ENCODE peak calls at places on chromosomes 3 and 15, in seven cellular contexts. W is HS-5; K is A673; I is activated CD8-positive, alpha-beta memory T cell treated with anti-CD3 and anti-CD28 coated beads for 48 hours; R is amniotic stem cell; X is COR-L47; U is hepatocyte. A is an unnamed sample.

GRCh38 chr3:14549256-14549931 is 9.3 kb upstream of the GRIP2 start:
- DNase-seq in W (no peak), X (no peak), K (peak), R (no peak), U (no peak), I (no peak), A (no peak)

GRCh38 chr3:31235062-31235704 is 297.5 kb upstream of the STT3B start:
- DNase-seq in X (no peak), U (no peak), R (no peak), K (no peak), W (no peak), I (no peak), A (no peak)

GRCh38 chr3:139548801-139549200 is 9.3 kb upstream of the RBP1 start:
- DNase-seq in R (no peak), X (no peak), K (no peak), U (peak), I (no peak), W (no peak), A (no peak)

GRCh38 chr3:124362418-124362817 is 367.8 kb upstream of the UMPS start:
- DNase-seq in I (no peak), U (no peak), K (no peak), R (no peak), X (peak), W (no peak), A (no peak)

GRCh38 chr3:48441940-48442339 is 1.9 kb downstream of the TMA7 start:
- DNase-seq in K (no peak), R (no peak), I (no peak), U (no peak), X (no peak), W (no peak), A (no peak)

GRCh38 chr15:42405876-42406482 is 46.7 kb downstream of the CAPN3 start:
- DNase-seq in R (no peak), U (no peak), K (no peak), W (no peak), X (no peak), I (no peak), A (no peak)

GRCh38 chr3:195925746-195926145 is 17.4 kb upstream of the TNK2 start:
- DNase-seq in K (no peak), W (no peak), X (no peak), U (no peak), I (no peak), R (no peak), A (no peak)

GRCh38 chr15:77839431-77839830 is 206.7 kb upstream of the LINGO1 start:
- DNase-seq in U (no peak), K (no peak), W (no peak), R (no peak), I (no peak), X (no peak), A (no peak)

GRCh38 chr3:10497439-10497838 is 7.9 kb downstream of the ATP2B2 start:
- DNase-seq in W (no peak), R (no peak), K (no peak), U (no peak), X (no peak), I (no peak), A (no peak)

GRCh38 chr3:10594915-10595314 is 89.5 kb upstream of the ATP2B2 start:
- DNase-seq in W (peak), R (no peak), I (no peak), K (peak), X (no peak), U (peak), A (peak)

GRCh38 chr3:176584413-176585176 is 612.7 kb downstream of the TBL1XR1 start:
- DNase-seq in W (peak), K (no peak), X (no peak), R (no peak), I (no peak), U (no peak), A (no peak)

GRCh38 chr15:100763764-100764750 is 115.6 kb upstream of the ALDH1A3 start:
- DNase-seq in U (no peak), X (no peak), W (no peak), I (no peak), K (no peak), R (no peak), A (no peak)

GRCh38 chr3:185549111-185549510 is 3.3 kb downstream of the LIPH start:
- DNase-seq in I (no peak), W (peak), R (peak), K (peak), U (peak), X (peak), A (peak)

GRCh38 chr3:9399746-9400145 is 2.3 kb downstream of the SETD5 start:
- DNase-seq in X (no peak), R (peak), K (peak), U (peak), I (no peak), W (peak), A (peak)

GRCh38 chr3:172152869-172153268 is 113.5 kb downstream of the FNDC3B start:
- DNase-seq in U (no peak), X (no peak), W (peak), K (no peak), I (no peak), R (peak), A (peak)

GRCh38 chr15:29698030-29698701 is 124.1 kb downstream of the TJP1 start:
- DNase-seq in R (no peak), U (peak), W (peak), K (no peak), I (no peak), X (peak), A (no peak)

GRCh38 chr3:17623464-17623863 is 119.0 kb downstream of the TBC1D5 start:
- DNase-seq in W (no peak), K (no peak), X (no peak), R (no peak), I (no peak), U (no peak), A (no peak)

GRCh38 chr3:122609798-122610559 is 32.5 kb downstream of the PARP15 start:
- DNase-seq in R (peak), I (no peak), K (peak), X (no peak), U (no peak), W (peak), A (peak)

GRCh38 chr3:53731934-53732624 is 114.1 kb downstream of the CHDH start:
- DNase-seq in R (no peak), W (no peak), K (no peak), U (no peak), X (no peak), I (no peak), A (no peak)

GRCh38 chr3:67790043-67790442 is 135.6 kb upstream of the SUCLG2 start:
- DNase-seq in U (peak), W (no peak), R (peak), K (peak), X (peak), I (peak), A (peak)

GRCh38 chr15:60165111-60165510 is 161.0 kb downstream of the FOXB1 start:
- DNase-seq in K (no peak), R (no peak), W (no peak), X (no peak), I (no peak), U (no peak), A (no peak)

GRCh38 chr15:87667643-87668042 is 588.9 kb downstream of the NTRK3 start:
- DNase-seq in X (no peak), R (no peak), I (no peak), W (no peak), U (no peak), K (no peak), A (no peak)

GRCh38 chr3:183498634-183499033 is 56.9 kb downstream of the KLHL6 start:
- DNase-seq in X (no peak), U (no peak), I (no peak), K (no peak), W (no peak), R (no peak), A (no peak)

GRCh38 chr3:105518201-105518600 is 151.5 kb downstream of the ALCAM start:
- DNase-seq in K (no peak), R (no peak), X (peak), I (no peak), W (no peak), U (no peak), A (no peak)

GRCh38 chr3:156581954-156582353 is 27.0 kb upstream of the SSR3 start:
- DNase-seq in U (no peak), I (no peak), X (no peak), R (no peak), W (no peak), K (no peak), A (no peak)

GRCh38 chr15:53836618-53837017 is 77.2 kb upstream of the WDR72 start:
- DNase-seq in I (no peak), R (no peak), X (no peak), U (peak), K (no peak), W (no peak), A (no peak)

GRCh38 chr3:123870033-123870432 is 14.1 kb downstream of the MYLK start:
- DNase-seq in K (no peak), X (no peak), I (no peak), W (no peak), U (no peak), R (no peak), A (peak)

GRCh38 chr15:25690673-25691543 is 172.2 kb downstream of the ATP10A start:
- DNase-seq in R (peak), X (no peak), I (no peak), W (peak), U (peak), K (no peak), A (peak)

A was measured in MG63.